ENCODE peak calls at places on chromosome 21, in seven cellular contexts. J is fibroblast of lung, G is A673, Z is stomach, L is right lobe of liver, A is heart right ventricle, O is pancreas. X is an unnamed sample.

GRCh38 chr21:38965910-38966504 is 160.3 kb downstream of the ETS2 start:
- DNase-seq in L (peak; percentile 87), J (peak; percentile 75), A (no peak), Z (peak; percentile 81), G (no peak), O (peak; percentile 82), X (peak; percentile 95)

GRCh38 chr21:39175154-39175553 is 8.1 kb downstream of the PSMG1 start:
- DNase-seq in L (no peak), Z (no peak), J (peak; percentile 62), A (no peak), O (no peak), G (peak; percentile 40), X (no peak)

GRCh38 chr21:16496594-16496993 is 766.8 kb downstream of the USP25 start:
- DNase-seq in G (no peak), J (no peak), L (no peak), O (no peak), Z (no peak), A (no peak), X (no peak)

GRCh38 chr21:39082656-39083376 is 100.4 kb downstream of the PSMG1 start:
- DNase-seq in O (peak; percentile 36), Z (peak; percentile 60), J (no peak), A (no peak), G (no peak), L (no peak), X (peak; percentile 55)

GRCh38 chr21:32370971-32371766 is 21.6 kb downstream of the URB1 start:
- DNase-seq in J (peak; percentile 54), L (no peak), A (no peak), G (no peak), Z (no peak), O (no peak), X (no peak)

GRCh38 chr21:23020969-23021368 is 2022.8 kb downstream of the NCAM2 start:
- DNase-seq in J (no peak), L (no peak), O (no peak), G (no peak), A (no peak), Z (no peak), X (no peak)

GRCh38 chr21:21003701-21004100 is 5.5 kb downstream of the NCAM2 start:
- DNase-seq in Z (no peak), J (peak; percentile 60), G (peak; percentile 88), O (no peak), A (no peak), L (no peak), X (peak; percentile 35)

GRCh38 chr21:32070693-32071330 is 198.0 kb downstream of the HUNK start:
- DNase-seq in G (no peak), J (no peak), L (no peak), A (no peak), Z (no peak), O (no peak), X (no peak)

GRCh38 chr21:31332525-31332924 is 11.5 kb downstream of the TIAM1 start:
- DNase-seq in J (no peak), O (no peak), Z (no peak), G (no peak), L (no peak), A (no peak), X (no peak)

GRCh38 chr21:46459356-46460112 is 843 bp downstream of the DIP2A start:
- DNase-seq in G (peak; percentile 15), A (peak; percentile 43), O (peak; percentile 30), L (peak; percentile 69), Z (peak; percentile 62), J (peak; percentile 44), X (no peak)

GRCh38 chr21:42853621-42854020 is 25.7 kb downstream of the WDR4 start:
- DNase-seq in A (no peak), Z (no peak), J (no peak), G (no peak), L (no peak), O (no peak), X (no peak)
- H3K36me3 ChIP-seq in A (peaks cover 9% of the 10 kb centered on the region), Z (peaks cover 100% of the 10 kb centered on the region), J (peaks cover 50% of the 10 kb centered on the region), G (peaks cover 88% of the 10 kb centered on the region), L (peaks cover 27% of the 10 kb centered on the region), O (peaks cover 49% of the 10 kb centered on the region), X (peaks cover 3% of the 10 kb centered on the region)

DNA sequence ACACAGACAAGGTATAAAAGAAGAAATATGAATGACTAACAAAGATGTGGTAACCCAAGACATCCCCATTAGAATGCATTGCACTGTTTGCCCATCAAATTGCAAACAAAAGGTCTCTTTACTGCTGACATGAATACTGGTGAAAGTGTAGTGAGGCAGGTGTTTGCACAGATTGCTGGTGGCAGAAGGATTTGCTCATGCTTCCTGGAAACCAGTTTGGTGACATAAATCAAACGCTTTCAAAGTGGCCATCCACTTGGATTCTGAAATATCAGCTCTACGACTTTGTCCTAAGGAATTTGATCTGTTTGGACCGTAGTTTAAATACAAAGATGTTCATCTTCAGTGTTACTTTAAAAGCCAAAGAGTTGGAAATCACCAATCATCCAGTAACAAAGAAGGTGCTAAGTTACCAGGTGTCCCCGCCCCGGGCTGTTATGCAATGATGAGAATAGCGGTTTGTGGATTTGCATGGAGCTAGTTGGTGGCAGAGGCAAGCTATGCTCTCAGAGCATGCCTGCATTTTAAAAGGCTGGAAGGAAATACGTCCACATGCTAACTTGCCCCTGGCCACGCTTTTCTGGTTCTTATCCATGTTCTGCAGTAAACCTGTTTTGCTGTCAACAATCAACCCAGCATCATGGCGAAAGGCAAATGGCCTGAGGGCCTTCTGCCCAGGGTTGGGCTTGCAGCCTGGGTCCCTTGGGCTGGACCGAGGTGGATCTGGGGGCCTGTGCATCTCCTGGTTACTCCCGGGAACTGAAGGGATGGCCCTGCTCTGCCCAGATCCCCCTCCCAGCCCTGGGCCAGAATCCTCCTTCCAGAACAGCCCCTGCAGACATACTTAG is 49.2 kb downstream of the UMODL1 start:
- DNase-seq in O (no peak), Z (no peak), G (no peak), J (no peak), L (no peak), A (no peak), X (peak; percentile 77)
- H3K27me3 ChIP-seq in O (no peaks in the 10 kb centered on the region), Z (no peaks in the 10 kb centered on the region), G (no peaks in the 10 kb centered on the region), J (peaks cover 26% of the 10 kb centered on the region), L (no peaks in the 10 kb centered on the region), A (peaks cover 71% of the 10 kb centered on the region), X (no peaks in the 10 kb centered on the region)

DNA sequence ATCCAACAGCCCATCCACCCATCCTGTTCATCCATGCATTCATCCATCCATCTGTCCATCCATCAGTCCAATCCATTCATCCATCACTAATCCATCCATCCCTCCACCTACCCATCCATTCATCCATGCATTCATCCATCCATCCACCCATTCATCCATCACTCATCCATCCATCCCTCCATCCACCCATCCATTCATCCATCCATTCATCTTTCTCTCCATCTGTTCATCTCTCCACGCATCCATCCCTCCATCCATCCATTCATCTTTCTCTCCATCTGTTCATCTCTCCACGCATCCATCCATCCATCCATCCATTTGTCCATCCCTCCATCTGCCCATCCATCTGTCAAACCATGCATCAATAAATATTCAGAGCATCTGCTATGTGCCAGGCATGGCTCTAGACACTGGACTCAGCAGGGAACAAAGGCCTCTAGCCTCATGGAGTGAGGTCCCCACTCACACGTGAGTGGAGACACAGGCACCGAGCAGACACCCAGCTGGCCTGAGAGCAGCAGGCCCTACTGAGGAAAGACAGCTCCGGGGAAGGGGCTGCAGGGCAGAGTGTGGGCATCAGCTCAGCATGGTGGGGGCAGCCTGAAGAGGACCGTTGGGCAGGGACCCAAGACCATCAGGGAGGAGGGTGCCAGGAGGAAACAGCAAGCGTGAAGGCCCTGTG is 9.6 kb downstream of the KRTAP10-1 start:
- DNase-seq in Z (no peak), L (no peak), G (no peak), J (no peak), A (no peak), O (no peak), X (no peak)
- H3K4me1 ChIP-seq in Z (no peaks in the 10 kb centered on the region), L (no peaks in the 10 kb centered on the region), G (no peaks in the 10 kb centered on the region), J (no peaks in the 10 kb centered on the region), A (no peaks in the 10 kb centered on the region), O (no peaks in the 10 kb centered on the region), X (no peaks in the 10 kb centered on the region)

GRCh38 chr21:28962465-28962864 is 30.2 kb downstream of the LTN1 start:
- DNase-seq in Z (no peak), J (no peak), G (no peak), A (no peak), L (no peak), O (no peak), X (no peak)
- H3K36me3 ChIP-seq in Z (peaks cover 82% of the 10 kb centered on the region), J (peaks cover 3% of the 10 kb centered on the region), G (peaks cover 33% of the 10 kb centered on the region), A (peaks cover 5% of the 10 kb centered on the region), L (peaks cover 6% of the 10 kb centered on the region), O (peaks cover 2% of the 10 kb centered on the region), X (no peaks in the 10 kb centered on the region)

GRCh38 chr21:35319684-35320083 is 270.6 kb upstream of the RUNX1 start:
- DNase-seq in J (no peak), L (no peak), O (no peak), Z (no peak), G (no peak), A (no peak), X (no peak)
- H3K27me3 ChIP-seq in J (no peaks in the 10 kb centered on the region), L (no peaks in the 10 kb centered on the region), O (no peaks in the 10 kb centered on the region), Z (no peaks in the 10 kb centered on the region), G (peaks cover 4% of the 10 kb centered on the region), A (peaks cover 13% of the 10 kb centered on the region), X (no peaks in the 10 kb centered on the region)

DNA sequence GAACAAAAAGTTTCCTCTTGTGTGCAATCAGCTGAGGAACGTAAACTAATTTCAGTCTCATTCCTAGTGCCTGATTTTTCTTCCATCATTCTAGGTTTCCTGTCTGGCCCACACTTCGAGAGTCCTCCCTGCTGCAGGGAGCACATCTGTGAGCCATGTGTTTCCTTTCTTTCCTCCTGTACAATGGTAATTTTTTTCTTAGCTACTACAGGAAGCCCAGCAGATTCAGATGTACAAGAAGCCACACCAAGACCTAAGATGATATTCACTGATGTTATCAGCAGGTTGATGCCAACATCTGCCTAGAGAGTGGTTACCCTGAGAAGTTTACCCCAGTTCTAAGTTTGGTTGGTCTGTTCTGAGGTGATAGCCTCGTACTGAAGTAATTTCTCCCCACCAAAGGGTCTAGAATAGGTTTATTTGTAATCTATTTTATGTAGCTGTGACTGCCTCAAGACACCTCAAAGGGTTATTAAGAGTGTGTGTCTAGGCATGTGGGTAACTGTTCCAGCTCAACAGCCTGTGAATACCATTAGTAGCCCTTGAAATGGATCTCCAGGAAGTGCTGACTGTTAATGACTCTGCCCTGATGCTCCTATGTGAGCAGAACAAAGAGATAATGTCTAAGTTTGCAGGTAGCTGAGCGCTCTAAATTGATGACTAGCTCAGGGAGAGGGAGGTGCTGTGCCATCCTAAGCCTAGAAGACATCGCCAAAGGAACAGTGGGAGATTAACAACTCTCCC is 31.7 kb upstream of the CLDN14 start:
- DNase-seq in G (no peak), Z (no peak), J (no peak), O (no peak), A (no peak), L (no peak), X (no peak)
- H3K4me1 ChIP-seq in G (peaks cover 8% of the 10 kb centered on the region), Z (no peaks in the 10 kb centered on the region), J (no peaks in the 10 kb centered on the region), O (peaks cover 11% of the 10 kb centered on the region), A (peaks cover 4% of the 10 kb centered on the region), L (no peaks in the 10 kb centered on the region), X (peaks cover 3% of the 10 kb centered on the region)

DNA sequence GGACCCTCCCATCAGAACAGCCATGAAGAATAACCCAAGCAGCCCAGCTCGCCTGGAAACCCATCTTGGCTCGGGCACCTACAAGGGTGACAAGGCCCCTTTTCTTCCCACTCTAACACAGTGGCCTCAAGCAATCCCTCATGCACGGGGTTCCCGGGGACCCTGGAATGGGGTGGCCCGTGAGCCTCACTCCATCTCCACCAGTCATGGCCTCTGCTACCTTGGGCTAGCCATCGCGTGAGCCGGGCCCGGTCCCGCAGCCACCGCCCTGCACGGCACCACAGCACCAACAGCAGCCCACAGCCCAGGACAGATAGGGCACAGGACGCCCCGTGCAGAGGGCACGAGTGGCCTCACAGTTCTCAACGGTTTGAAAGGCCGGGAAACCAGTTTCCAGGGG is 19.0 kb downstream of the WDR4 start:
- DNase-seq in G (no peak), A (no peak), L (no peak), J (no peak), Z (no peak), O (no peak), X (no peak)
- H3K36me3 ChIP-seq in G (peaks cover 68% of the 10 kb centered on the region), A (peaks cover 2% of the 10 kb centered on the region), L (peaks cover 11% of the 10 kb centered on the region), J (peaks cover 30% of the 10 kb centered on the region), Z (peaks cover 97% of the 10 kb centered on the region), O (peaks cover 9% of the 10 kb centered on the region), X (no peaks in the 10 kb centered on the region)

GRCh38 chr21:44704636-44705001 is 6.8 kb downstream of the TSPEAR start:
- DNase-seq in O (no peak), A (no peak), Z (no peak), G (no peak), L (peak; percentile 25), J (no peak), X (no peak)
- H3K27me3 ChIP-seq in O (no peaks in the 10 kb centered on the region), A (peaks cover 94% of the 10 kb centered on the region), Z (peaks cover 15% of the 10 kb centered on the region), G (peaks cover 8% of the 10 kb centered on the region), L (peaks cover 12% of the 10 kb centered on the region), J (peaks cover 30% of the 10 kb centered on the region), X (no peaks in the 10 kb centered on the region)